ENCODE peak calls at places on chromosomes 12 and 14, in eight cellular contexts. R is HCT116; Q is CD8-positive, alpha-beta memory T cell; J is heart right ventricle; K is mammary epithelial cell; G is cardiac muscle cell; I is tibial nerve; C is uterus. H is an unnamed sample.

GRCh38 chr14:62462996-62463395 is 582.3 kb downstream of the KCNH5 start:
- DNase-seq in G (no peak), R (no peak), K (peak; percentile 39), Q (no peak), C (no peak), I (no peak), J (no peak), H (no peak)

GRCh38 chr14:53924754-53925153 is 31.9 kb downstream of the BMP4 start:
- DNase-seq in K (peak; percentile 93), C (no peak), J (no peak), I (no peak), R (peak; percentile 10), G (peak; percentile 81), Q (no peak), H (no peak)

GRCh38 chr12:66804555-66804954 is 125.7 kb upstream of the GRIP1 start:
- DNase-seq in Q (no peak), C (no peak), J (no peak), R (no peak), K (no peak), G (no peak), I (no peak), H (no peak)

GRCh38 chr12:55694651-55695050 is 13.1 kb downstream of the ITGA7 start:
- DNase-seq in K (no peak), G (no peak), R (no peak), Q (no peak), J (no peak), I (no peak), C (no peak), H (no peak)

GRCh38 chr12:122990961-122991622 is 10.6 kb downstream of the ARL6IP4 start:
- DNase-seq in J (no peak), I (no peak), G (no peak), K (no peak), R (no peak), Q (no peak), C (no peak), H (no peak)

GRCh38 chr14:82394916-82395315 is 861.3 kb upstream of the SEL1L start:
- DNase-seq in R (no peak), G (no peak), K (no peak), I (no peak), Q (no peak), C (no peak), J (no peak), H (no peak)

GRCh38 chr12:45050331-45050750 is 558 bp downstream of the DBX2 start:
- DNase-seq in J (no peak), C (no peak), I (no peak), K (no peak), R (no peak), G (no peak), Q (no peak), H (no peak)

GRCh38 chr14:61582815-61583214 is 112.5 kb upstream of the HIF1A start:
- DNase-seq in J (no peak), Q (no peak), K (no peak), C (no peak), I (no peak), R (no peak), G (peak; percentile 35), H (no peak)

GRCh38 chr12:27711312-27711682 is 665 bp downstream of the MRPS35 start:
- DNase-seq in K (peak; percentile 37), C (no peak), I (no peak), R (no peak), J (no peak), G (no peak), Q (no peak), H (no peak)

GRCh38 chr12:6953417-6954315 is 2.5 kb downstream of the PTPN6 start:
- DNase-seq in K (no peak), G (peak; percentile 79), I (no peak), Q (peak; percentile 79), R (no peak), C (no peak), J (no peak), H (peak; percentile 58)

GRCh38 chr12:6951551-6952120 is 480 bp downstream of the PTPN6 start:
- DNase-seq in R (no peak), Q (no peak), C (no peak), I (no peak), K (no peak), G (no peak), J (no peak), H (no peak)

GRCh38 chr12:6954316-6954710 is 3.2 kb downstream of the PTPN6 start:
- DNase-seq in R (no peak), G (no peak), I (no peak), K (no peak), C (no peak), J (no peak), Q (no peak), H (no peak)

GRCh38 chr12:6952121-6952859 is 1.1 kb downstream of the PTPN6 start:
- DNase-seq in R (no peak), C (no peak), I (no peak), Q (no peak), G (no peak), J (no peak), K (no peak), H (no peak)

DNA sequence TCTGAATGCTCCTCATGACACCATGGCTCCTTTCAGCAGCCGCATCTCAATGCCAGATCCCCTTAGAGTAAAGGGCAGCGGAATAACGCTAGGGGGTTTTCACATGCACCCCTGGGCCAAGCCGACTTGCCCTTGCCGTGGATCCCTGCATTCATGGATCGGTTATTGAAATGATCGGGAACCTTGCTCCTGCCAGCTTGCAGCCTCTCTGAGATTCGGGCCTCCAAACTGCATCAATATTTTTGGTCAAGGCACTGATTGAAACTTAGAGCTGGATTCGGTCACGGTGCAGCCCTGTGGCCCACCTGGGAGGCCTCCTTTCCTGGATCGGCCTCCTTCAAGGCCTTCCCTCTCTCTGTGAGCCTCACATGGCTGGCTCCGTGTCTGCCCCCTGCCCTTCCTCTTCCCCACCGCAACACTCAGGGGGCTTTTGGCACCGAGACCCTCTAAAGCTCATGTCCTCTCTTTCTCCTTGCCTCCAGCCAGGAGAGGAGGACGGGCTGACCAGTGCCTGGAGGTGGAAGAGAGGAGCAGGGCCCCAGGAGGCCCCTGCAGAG is 1.8 kb downstream of the PTPN6 start:
- DNase-seq in C (no peak), R (no peak), Q (no peak), K (no peak), J (no peak), G (no peak), I (no peak), H (no peak)
- H3K4me1 ChIP-seq in C (no peaks in the 10 kb centered on the region), R (peaks cover 7% of the 10 kb centered on the region), Q (peaks cover 76% of the 10 kb centered on the region), K (peaks cover 6% of the 10 kb centered on the region), J (peaks cover 8% of the 10 kb centered on the region), G (no peaks in the 10 kb centered on the region), I (peaks cover 46% of the 10 kb centered on the region), H (peaks cover 26% of the 10 kb centered on the region)

GRCh38 chr12:104743181-104743580 is 214.9 kb downstream of the SLC41A2 start:
- DNase-seq in C (no peak), J (no peak), G (no peak), R (no peak), Q (no peak), I (no peak), K (no peak), H (no peak)
- H3K27ac ChIP-seq in C (no peak overlapping the region), J (no peak overlapping the region), G (no peak overlapping the region), R (no peak overlapping the region), Q (no peak overlapping the region), I (no peak overlapping the region), K (no peak overlapping the region), H (no peak overlapping the region)

GRCh38 chr12:89703768-89704167 is 4.9 kb downstream of the ATP2B1 start:
- DNase-seq in J (no peak), I (no peak), K (peak; percentile 12), G (no peak), C (no peak), Q (no peak), R (no peak), H (no peak)
- H3K4me1 ChIP-seq in J (peaks cover 10% of the 10 kb centered on the region), I (peaks cover 8% of the 10 kb centered on the region), K (peaks cover 12% of the 10 kb centered on the region), G (no peaks in the 10 kb centered on the region), C (no peaks in the 10 kb centered on the region), Q (peaks cover 50% of the 10 kb centered on the region), R (peaks cover 3% of the 10 kb centered on the region), H (no peaks in the 10 kb centered on the region)

GRCh38 chr14:90578283-90578985 is 181.6 kb downstream of the CALM1 start:
- DNase-seq in K (no peak), I (no peak), C (no peak), G (no peak), J (peak; percentile 72), R (no peak), Q (no peak), H (no peak)
- H3K27ac ChIP-seq in K (no peak overlapping the region), I (no peak overlapping the region), C (no peak overlapping the region), G (no peak overlapping the region), J (peak overlapping the region; percentile 82), R (no peak overlapping the region), Q (no peak overlapping the region), H (no peak overlapping the region)

GRCh38 chr12:102962532-102962931 is 5.1 kb downstream of the ASCL1 start:
- DNase-seq in J (no peak), G (no peak), R (no peak), C (no peak), K (no peak), I (no peak), Q (no peak), H (no peak)

GRCh38 chr12:102962986-102963385 is 5.5 kb downstream of the ASCL1 start:
- DNase-seq in C (no peak), K (no peak), R (no peak), G (no peak), I (no peak), Q (no peak), J (no peak), H (no peak)

GRCh38 chr12:102960766-102961487 is 3.5 kb downstream of the ASCL1 start:
- DNase-seq in I (no peak), C (no peak), R (no peak), G (no peak), K (no peak), Q (no peak), J (no peak), H (no peak)

GRCh38 chr12:102959391-102959790 is 1.9 kb downstream of the ASCL1 start:
- DNase-seq in I (no peak), J (no peak), G (no peak), Q (no peak), C (no peak), R (no peak), K (no peak), H (no peak)

DNA sequence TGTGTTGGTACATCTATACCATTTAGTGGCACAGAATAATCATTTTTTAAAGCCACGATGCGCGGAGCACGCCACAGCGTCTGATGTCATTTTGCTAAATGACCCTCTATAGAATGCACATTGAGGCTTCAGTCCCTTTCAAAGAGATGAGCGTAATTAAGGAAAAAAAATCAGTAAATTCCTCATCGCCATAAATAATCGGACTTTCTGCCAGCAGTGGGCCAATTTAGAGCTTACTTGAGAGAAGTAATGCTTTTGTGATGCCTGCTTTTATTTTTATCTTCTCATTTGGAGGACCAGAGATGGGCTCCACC is 4.0 kb downstream of the ASCL1 start:
- DNase-seq in R (no peak), K (no peak), G (no peak), Q (no peak), J (no peak), I (no peak), C (no peak), H (no peak)
- H3K4me1 ChIP-seq in R (no peaks in the 10 kb centered on the region), K (peaks cover 5% of the 10 kb centered on the region), G (peaks cover 7% of the 10 kb centered on the region), Q (peaks cover 3% of the 10 kb centered on the region), J (peaks cover 5% of the 10 kb centered on the region), I (peaks cover 12% of the 10 kb centered on the region), C (no peaks in the 10 kb centered on the region), H (peaks cover 4% of the 10 kb centered on the region)

GRCh38 chr12:53048780-53049401 is 974 bp upstream of the TNS2 start:
- DNase-seq in J (peak; percentile 83), Q (no peak), K (no peak), C (peak; percentile 82), G (peak; percentile 88), I (no peak), R (no peak), H (peak; percentile 74)
- H3K27ac ChIP-seq in J (peak overlapping the region; percentile 100), Q (peak overlapping the region; percentile 31), K (no peak overlapping the region), C (peak overlapping the region; percentile 99), G (peak overlapping the region; percentile 97), I (peak overlapping the region; percentile 94), R (peak overlapping the region; percentile 91), H (peak overlapping the region; percentile 92)

H was measured in adrenal gland.